ENCODE peak calls at places on chromosomes 13 and 19, in five cellular contexts. B is uterus, X is cardiac muscle cell, Z is right atrium auricular region, H is fibroblast of lung. S is an unnamed sample. For H3K4me1, the result is how much of the 10 kb centered on the place peaks cover.

GRCh38 chr19:12648088-12648487 is 18.5 kb downstream of the MAN2B1 start:
- DNase-seq in B (no peak), Z (no peak), H (no peak), X (no peak), S (no peak)

GRCh38 chr19:6652214-6653094 is 17.5 kb downstream of the TNFSF14 start:
- DNase-seq in B (no peak), X (no peak), Z (no peak), H (no peak), S (no peak)

GRCh38 chr19:49142866-49143335 is 12.3 kb downstream of the HRC start:
- DNase-seq in Z (peak), B (peak), H (peak), X (peak), S (peak)

GRCh38 chr19:33143897-33144405 is 12.0 kb downstream of the WDR88 start:
- DNase-seq in B (peak), Z (peak), H (peak), X (peak), S (peak)

GRCh38 chr13:29952245-29952644 is 101.8 kb upstream of the UBL3 start:
- DNase-seq in B (no peak), Z (no peak), X (peak), H (no peak), S (no peak)

GRCh38 chr19:38676878-38677646 is 29.6 kb downstream of the ACTN4 start:
- DNase-seq in Z (no peak), X (no peak), H (no peak), B (no peak), S (no peak)

GRCh38 chr13:28494861-28495585 is at the start of gene FLT1:
- DNase-seq in H (peak), X (peak), Z (peak), B (peak), S (peak)

GRCh38 chr19:35524181-35524838 is 3.8 kb downstream of the SBSN start:
- DNase-seq in Z (no peak), H (no peak), X (no peak), B (no peak), S (no peak)

GRCh38 chr13:42803563-42804212 is 22.3 kb downstream of the FAM216B start:
- DNase-seq in H (no peak), B (no peak), X (peak), Z (no peak), S (no peak)

GRCh38 chr13:84902243-84902642 is 897.0 kb downstream of the SLITRK6 start:
- DNase-seq in X (no peak), B (no peak), H (no peak), Z (no peak), S (no peak)

DNA sequence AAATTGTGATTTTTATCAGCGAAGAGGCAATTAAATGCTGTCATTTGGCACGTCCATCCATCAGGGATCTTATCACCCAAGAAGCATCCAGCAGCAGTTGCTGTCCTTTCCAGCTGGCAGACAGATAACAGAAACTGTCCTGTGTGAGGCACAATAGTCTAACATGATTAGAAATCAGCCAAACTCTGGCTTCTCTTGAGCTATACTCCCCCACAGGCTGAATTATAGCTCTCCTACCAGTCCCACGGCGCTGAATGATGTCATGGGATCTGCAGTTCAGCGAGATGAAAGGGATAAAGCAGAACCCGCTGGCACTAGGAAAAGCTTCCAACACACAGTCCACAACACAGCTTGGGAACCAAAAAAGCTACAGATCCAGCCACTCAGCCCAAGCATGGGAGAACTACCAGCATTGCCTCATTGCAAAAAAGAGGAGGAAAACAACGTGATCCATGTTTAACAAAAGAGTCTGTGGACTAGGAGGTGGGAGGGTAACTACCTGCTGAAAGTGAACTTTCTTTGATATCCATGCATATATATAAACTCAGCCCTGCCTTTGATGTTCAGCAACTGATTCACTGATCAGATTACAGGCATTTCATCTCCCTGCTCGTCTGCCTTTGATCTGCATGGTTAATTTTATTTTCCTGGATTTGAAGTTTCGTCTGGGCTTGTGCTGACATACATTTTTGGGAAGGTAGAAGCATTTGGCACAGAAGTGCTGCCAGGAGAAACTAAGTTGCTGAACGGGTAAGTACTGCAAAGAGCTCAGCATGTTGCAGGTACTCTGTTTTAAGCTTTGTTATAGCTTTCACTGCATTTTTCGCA is at the start of gene TNFRSF19:
- DNase-seq in X (peak), Z (peak), H (peak), B (peak), S (peak)
- TF ChIP-seq CTCF in X (no peak), Z (no peak), H (no peak), B (no peak), S (no peak)

GRCh38 chr19:16576690-16577530 is 4.7 kb upstream of the SLC35E1 start:
- DNase-seq in Z (no peak), B (no peak), X (no peak), H (no peak), S (no peak)
- H3K4me1 ChIP-seq in Z (under half), B (under half), X (under half), H (under half), S (under half)

DNA sequence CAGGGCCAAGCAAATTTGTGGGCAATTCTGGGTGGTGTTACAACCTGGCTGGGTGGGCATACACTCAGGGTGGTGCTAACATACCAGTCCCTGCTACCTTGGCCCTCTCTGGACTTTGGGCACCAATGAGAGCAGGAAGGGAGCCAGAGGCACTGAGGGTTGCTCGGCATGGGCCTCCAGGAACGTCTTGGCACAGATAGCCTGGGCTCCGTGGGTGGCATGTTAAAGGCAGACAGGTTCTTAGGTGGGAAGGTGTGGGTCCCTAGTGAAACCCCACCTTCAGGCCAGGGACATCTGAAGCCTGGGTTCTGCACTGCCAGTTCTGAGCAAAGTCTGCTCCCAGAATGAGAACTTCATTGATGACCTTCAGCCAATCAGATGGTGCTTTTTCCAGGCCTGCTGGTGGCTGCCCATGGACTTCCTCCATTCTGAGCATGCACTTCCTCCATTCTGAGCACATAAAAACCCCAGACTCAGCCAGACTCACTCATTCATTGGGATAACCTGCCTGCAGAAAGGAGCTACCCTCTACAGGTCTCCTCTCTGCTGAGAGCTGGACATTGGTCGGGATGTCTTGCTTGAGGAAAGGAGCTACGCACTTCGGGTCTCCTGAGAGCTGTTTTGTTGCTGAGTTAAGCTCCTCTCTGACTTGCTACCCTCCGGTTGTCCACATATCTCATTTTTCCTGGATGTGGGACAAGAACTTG is 2567.1 kb downstream of the PCDH9 start:
- DNase-seq in X (no peak), B (no peak), H (no peak), Z (no peak), S (no peak)
- TF ChIP-seq CTCF in X (no peak), B (no peak), H (no peak), Z (no peak), S (no peak)

GRCh38 chr13:24267283-24267682 is 42.1 kb upstream of the C1QTNF9 start:
- DNase-seq in X (peak), Z (peak), B (peak), H (peak), S (peak)

GRCh38 chr13:24264976-24265375 is 44.4 kb upstream of the C1QTNF9 start:
- DNase-seq in X (no peak), B (no peak), H (no peak), Z (peak), S (no peak)

GRCh38 chr13:24269803-24270202 is 39.6 kb upstream of the C1QTNF9 start:
- DNase-seq in H (peak), X (peak), B (no peak), Z (peak), S (no peak)

GRCh38 chr13:24265453-24265852 is 43.9 kb upstream of the C1QTNF9 start:
- DNase-seq in B (no peak), X (no peak), H (no peak), Z (peak), S (no peak)

DNA sequence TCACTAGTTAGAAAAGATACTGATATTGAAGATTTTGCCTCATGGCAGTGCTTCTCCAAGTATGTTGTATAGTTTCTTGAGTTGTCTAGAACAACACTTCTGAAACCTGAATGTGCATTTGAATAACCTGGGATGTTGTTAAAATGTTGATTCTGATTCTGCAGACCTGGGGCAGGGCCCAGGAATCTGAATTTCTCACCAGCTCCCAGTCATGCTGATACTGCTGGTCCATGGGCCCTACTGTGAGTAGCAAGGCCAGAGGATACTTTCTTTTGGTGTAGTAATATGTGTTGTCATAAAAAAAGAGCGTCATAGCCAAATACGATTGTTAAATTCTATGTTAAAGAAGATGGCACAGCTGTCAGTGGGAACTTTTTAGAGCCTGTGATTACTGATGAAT is 41.6 kb upstream of the C1QTNF9 start:
- DNase-seq in Z (peak), H (no peak), B (no peak), X (no peak), S (no peak)
- H3K4me1 ChIP-seq in Z (under half), H (under half), B (under half), X (under half), S (half or more)

DNA sequence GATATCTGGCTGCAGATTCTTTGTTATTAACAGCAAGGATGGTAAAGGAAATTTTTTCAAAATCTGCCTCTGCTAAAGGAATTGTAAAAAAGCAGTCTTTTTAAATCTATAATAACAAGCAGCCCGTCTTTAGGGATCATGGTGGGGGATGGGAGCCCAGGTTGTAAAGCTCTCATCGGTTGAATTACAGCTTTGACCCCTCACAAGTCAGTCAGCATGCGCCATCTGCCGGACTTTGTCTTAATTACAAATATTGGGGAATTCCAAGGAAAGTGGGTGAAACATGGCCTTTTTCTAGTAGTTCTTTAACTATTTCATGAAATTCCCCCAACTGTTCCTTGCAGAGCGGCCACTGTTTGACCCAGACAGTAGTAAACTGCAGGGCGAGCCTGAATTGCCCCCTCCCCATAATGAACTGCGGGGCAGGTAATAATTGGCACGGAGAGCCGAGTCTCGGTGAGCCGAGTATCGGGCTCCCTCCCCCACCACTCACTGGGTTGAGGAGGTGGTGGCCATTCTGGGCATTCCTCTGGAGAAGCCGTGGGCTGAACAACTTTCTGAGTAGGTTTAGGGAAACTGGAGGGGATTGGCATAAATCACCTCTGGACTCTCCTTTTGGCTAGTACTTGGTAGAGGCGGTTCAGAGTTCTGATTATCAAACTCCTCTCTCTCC is 11.6 kb downstream of the ZNF578 start:
- DNase-seq in H (no peak), Z (no peak), X (no peak), B (no peak), S (no peak)
- TF ChIP-seq CTCF in H (no peak), Z (no peak), X (no peak), B (no peak), S (no peak)

DNA sequence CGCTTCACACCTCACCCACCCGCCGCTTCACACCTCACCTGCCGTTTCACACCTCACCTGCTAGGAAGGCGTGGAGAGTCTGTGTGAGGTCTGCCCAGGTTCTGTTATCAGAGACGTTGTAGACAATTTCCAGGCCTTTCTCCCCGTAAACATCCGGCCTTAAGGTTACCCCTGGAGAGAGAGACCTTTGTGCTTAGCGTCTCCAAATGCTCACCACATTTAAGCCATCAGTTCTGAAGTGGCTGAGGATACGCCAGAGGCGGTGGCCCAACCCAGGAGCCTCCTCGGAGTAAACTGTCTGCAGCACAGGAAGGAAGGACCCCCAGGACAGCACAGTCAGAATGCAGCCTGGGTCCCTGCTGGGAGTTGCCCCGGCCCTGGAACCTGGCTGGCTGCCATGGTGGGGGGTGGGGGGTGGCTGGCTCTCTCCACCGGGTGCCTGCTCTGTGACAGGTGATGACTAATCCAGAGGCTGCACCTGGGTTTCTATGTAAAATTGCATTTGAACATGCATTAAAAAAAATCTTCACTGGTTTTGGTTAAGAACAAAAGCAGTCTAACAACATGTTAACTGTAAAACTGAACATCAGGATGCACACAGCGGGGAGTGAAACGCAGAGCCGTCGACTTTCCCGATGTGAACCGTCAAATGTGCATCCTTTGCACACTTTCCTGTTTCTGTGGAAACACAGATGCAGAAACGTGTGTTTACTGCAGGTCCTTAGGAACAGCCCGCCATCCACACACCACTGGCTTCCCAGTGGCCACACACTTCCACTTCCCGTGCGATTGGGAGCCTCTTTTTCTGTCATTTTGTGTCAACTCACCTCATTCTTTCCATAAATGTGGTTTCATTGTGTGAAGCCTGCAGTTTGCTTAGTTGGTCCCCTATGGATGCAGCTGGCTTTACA is 4.5 kb downstream of the ATP4B start:
- DNase-seq in B (peak), H (no peak), Z (no peak), X (no peak), S (no peak)
- H3K4me1 ChIP-seq in B (under half), H (under half), Z (under half), X (under half), S (under half)

DNA sequence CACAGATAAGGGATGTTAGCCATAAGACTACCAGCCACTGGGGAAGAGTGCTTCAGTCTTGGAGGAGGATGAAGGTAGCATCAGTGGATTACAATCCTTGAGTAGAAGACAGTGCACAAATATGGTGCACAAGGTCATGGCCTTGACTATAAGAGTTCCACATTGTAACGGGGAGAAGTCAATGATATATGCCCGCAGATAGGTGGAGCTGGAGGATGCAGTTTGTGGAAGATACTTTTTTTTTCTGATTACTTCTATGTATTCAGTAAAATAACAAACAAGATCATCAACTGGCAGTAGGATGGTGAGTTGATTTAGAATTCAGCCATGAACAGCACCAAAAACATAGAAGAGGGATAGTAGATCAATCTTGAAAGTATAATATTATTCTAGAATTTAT is 926.8 kb upstream of the MIR17HG start:
- DNase-seq in H (no peak), B (no peak), X (no peak), Z (no peak), S (no peak)
- TF ChIP-seq CTCF in H (peak), B (no peak), X (peak), Z (no peak), S (no peak)